ENCODE peak calls at places on chromosome 16, in ten cellular contexts. One of them, this sample, is unnamed.

GRCh38 chr16:27618611-27619380 is 68.9 kb downstream of the KATNIP start:
- DNase-seq in left ventricle myocardium inferior: no peak
- DNase-seq in AG09319: no peak
- DNase-seq in body of pancreas: no peak
- DNase-seq in GM13977: no peak
- DNase-seq in K562: no peak
- DNase-seq in psoas muscle: no peak
- DNase-seq in omental fat pad: no peak
- DNase-seq in kidney epithelial cell: no peak
- DNase-seq in neural crest cell: no peak
- DNase-seq in this sample: no peak

GRCh38 chr16:83403751-83404150 is 404.0 kb upstream of the HSBP1 start:
- DNase-seq in left ventricle myocardium inferior: no peak
- DNase-seq in AG09319: no peak
- DNase-seq in body of pancreas: no peak
- DNase-seq in GM13977: no peak
- DNase-seq in K562: no peak
- DNase-seq in psoas muscle: no peak
- DNase-seq in omental fat pad: no peak
- DNase-seq in kidney epithelial cell: no peak
- DNase-seq in neural crest cell: no peak
- DNase-seq in this sample: peak; percentile 91

GRCh38 chr16:89046491-89046890 is 47.2 kb upstream of the ACSF3 start:
- DNase-seq in left ventricle myocardium inferior: no peak
- DNase-seq in AG09319: no peak
- DNase-seq in body of pancreas: no peak
- DNase-seq in GM13977: no peak
- DNase-seq in K562: no peak
- DNase-seq in psoas muscle: peak; percentile 36
- DNase-seq in omental fat pad: no peak
- DNase-seq in kidney epithelial cell: no peak
- DNase-seq in neural crest cell: no peak
- DNase-seq in this sample: no peak

GRCh38 chr16:1432388-1433262 is 1.7 kb downstream of the PERCC1 start:
- DNase-seq in left ventricle myocardium inferior: no peak
- DNase-seq in AG09319: no peak
- DNase-seq in body of pancreas: no peak
- DNase-seq in GM13977: no peak
- DNase-seq in K562: no peak
- DNase-seq in psoas muscle: no peak
- DNase-seq in omental fat pad: no peak
- DNase-seq in kidney epithelial cell: no peak
- DNase-seq in neural crest cell: no peak
- DNase-seq in this sample: no peak

GRCh38 chr16:69709456-69710084 is 16.8 kb downstream of the NQO1 start:
- DNase-seq in left ventricle myocardium inferior: no peak
- DNase-seq in AG09319: no peak
- DNase-seq in body of pancreas: no peak
- DNase-seq in GM13977: peak; percentile 52
- DNase-seq in K562: peak; percentile 74
- DNase-seq in psoas muscle: no peak
- DNase-seq in omental fat pad: no peak
- DNase-seq in kidney epithelial cell: no peak
- DNase-seq in neural crest cell: no peak
- DNase-seq in this sample: peak; percentile 51

GRCh38 chr16:2818278-2818876 is 1.3 kb downstream of the PRSS21 start:
- DNase-seq in left ventricle myocardium inferior: no peak
- DNase-seq in AG09319: no peak
- DNase-seq in body of pancreas: peak; percentile 3
- DNase-seq in GM13977: no peak
- DNase-seq in K562: no peak
- DNase-seq in psoas muscle: no peak
- DNase-seq in omental fat pad: no peak
- DNase-seq in kidney epithelial cell: no peak
- DNase-seq in neural crest cell: no peak
- DNase-seq in this sample: no peak

GRCh38 chr16:66841366-66841765 is 2.8 kb upstream of the CA7 start:
- DNase-seq in left ventricle myocardium inferior: no peak
- DNase-seq in AG09319: no peak
- DNase-seq in body of pancreas: no peak
- DNase-seq in GM13977: no peak
- DNase-seq in K562: no peak
- DNase-seq in psoas muscle: no peak
- DNase-seq in omental fat pad: no peak
- DNase-seq in kidney epithelial cell: no peak
- DNase-seq in neural crest cell: no peak
- DNase-seq in this sample: no peak

GRCh38 chr16:83899272-83899897 is 470 bp downstream of the MLYCD start:
- DNase-seq in left ventricle myocardium inferior: peak; percentile 49
- DNase-seq in AG09319: no peak
- DNase-seq in body of pancreas: peak; percentile 62
- DNase-seq in GM13977: peak; percentile 68
- DNase-seq in K562: peak; percentile 70
- DNase-seq in psoas muscle: peak; percentile 74
- DNase-seq in omental fat pad: no peak
- DNase-seq in kidney epithelial cell: no peak
- DNase-seq in neural crest cell: peak; percentile 32
- DNase-seq in this sample: peak; percentile 63

GRCh38 chr16:20510323-20510722 is 59.0 kb downstream of the ACSM2A start:
- DNase-seq in left ventricle myocardium inferior: no peak
- DNase-seq in AG09319: no peak
- DNase-seq in body of pancreas: no peak
- DNase-seq in GM13977: no peak
- DNase-seq in K562: no peak
- DNase-seq in psoas muscle: no peak
- DNase-seq in omental fat pad: no peak
- DNase-seq in kidney epithelial cell: no peak
- DNase-seq in neural crest cell: no peak
- DNase-seq in this sample: no peak

GRCh38 chr16:31569360-31569717 is 41.6 kb downstream of the AHSP start:
- DNase-seq in left ventricle myocardium inferior: no peak
- DNase-seq in AG09319: no peak
- DNase-seq in body of pancreas: no peak
- DNase-seq in GM13977: no peak
- DNase-seq in K562: no peak
- DNase-seq in psoas muscle: no peak
- DNase-seq in omental fat pad: no peak
- DNase-seq in kidney epithelial cell: no peak
- DNase-seq in neural crest cell: no peak
- DNase-seq in this sample: no peak

GRCh38 chr16:15810411-15810810 is 46.4 kb downstream of the MYH11 start:
- DNase-seq in left ventricle myocardium inferior: no peak
- DNase-seq in AG09319: no peak
- DNase-seq in body of pancreas: no peak
- DNase-seq in GM13977: no peak
- DNase-seq in K562: no peak
- DNase-seq in psoas muscle: no peak
- DNase-seq in omental fat pad: no peak
- DNase-seq in kidney epithelial cell: no peak
- DNase-seq in neural crest cell: no peak
- DNase-seq in this sample: peak; percentile 31

GRCh38 chr16:72763927-72764628 is 283.9 kb downstream of the ZFHX3 start:
- DNase-seq in left ventricle myocardium inferior: no peak
- DNase-seq in AG09319: no peak
- DNase-seq in body of pancreas: no peak
- DNase-seq in GM13977: no peak
- DNase-seq in K562: no peak
- DNase-seq in psoas muscle: no peak
- DNase-seq in omental fat pad: no peak
- DNase-seq in kidney epithelial cell: no peak
- DNase-seq in neural crest cell: no peak
- DNase-seq in this sample: no peak

GRCh38 chr16:87297407-87297806 is 19.8 kb downstream of the C16orf95 start:
- DNase-seq in left ventricle myocardium inferior: no peak
- DNase-seq in AG09319: no peak
- DNase-seq in body of pancreas: no peak
- DNase-seq in GM13977: no peak
- DNase-seq in K562: no peak
- DNase-seq in psoas muscle: no peak
- DNase-seq in omental fat pad: no peak
- DNase-seq in kidney epithelial cell: no peak
- DNase-seq in neural crest cell: no peak
- DNase-seq in this sample: no peak

GRCh38 chr16:74726736-74727135 is 26.1 kb upstream of the MLKL start:
- DNase-seq in left ventricle myocardium inferior: no peak
- DNase-seq in AG09319: no peak
- DNase-seq in body of pancreas: no peak
- DNase-seq in GM13977: no peak
- DNase-seq in K562: peak; percentile 61
- DNase-seq in psoas muscle: peak; percentile 7
- DNase-seq in omental fat pad: no peak
- DNase-seq in kidney epithelial cell: no peak
- DNase-seq in neural crest cell: peak; percentile 48
- DNase-seq in this sample: no peak
- TF ChIP-seq CTCF in left ventricle myocardium inferior: peak; percentile 16
- TF ChIP-seq CTCF in AG09319: peak; percentile 18
- TF ChIP-seq CTCF in body of pancreas: peak; percentile 10
- TF ChIP-seq CTCF in GM13977: peak; percentile 50
- TF ChIP-seq CTCF in K562: peak; percentile 62
- TF ChIP-seq CTCF in psoas muscle: no peak
- TF ChIP-seq CTCF in omental fat pad: no peak
- TF ChIP-seq CTCF in kidney epithelial cell: peak; percentile 47
- TF ChIP-seq CTCF in neural crest cell: peak; percentile 61
- TF ChIP-seq CTCF in this sample: peak; percentile 38

GRCh38 chr16:49739381-49739780 is 116.5 kb downstream of the ZNF423 start:
- DNase-seq in left ventricle myocardium inferior: no peak
- DNase-seq in AG09319: no peak
- DNase-seq in body of pancreas: no peak
- DNase-seq in GM13977: no peak
- DNase-seq in K562: peak; percentile 18
- DNase-seq in psoas muscle: no peak
- DNase-seq in omental fat pad: no peak
- DNase-seq in kidney epithelial cell: no peak
- DNase-seq in neural crest cell: no peak
- DNase-seq in this sample: no peak
- TF ChIP-seq CTCF in left ventricle myocardium inferior: no peak
- TF ChIP-seq CTCF in AG09319: no peak
- TF ChIP-seq CTCF in body of pancreas: no peak
- TF ChIP-seq CTCF in GM13977: no peak
- TF ChIP-seq CTCF in K562: peak; percentile 25
- TF ChIP-seq CTCF in psoas muscle: no peak
- TF ChIP-seq CTCF in omental fat pad: no peak
- TF ChIP-seq CTCF in kidney epithelial cell: peak; percentile 23
- TF ChIP-seq CTCF in neural crest cell: peak; percentile 22
- TF ChIP-seq CTCF in this sample: no peak

DNA sequence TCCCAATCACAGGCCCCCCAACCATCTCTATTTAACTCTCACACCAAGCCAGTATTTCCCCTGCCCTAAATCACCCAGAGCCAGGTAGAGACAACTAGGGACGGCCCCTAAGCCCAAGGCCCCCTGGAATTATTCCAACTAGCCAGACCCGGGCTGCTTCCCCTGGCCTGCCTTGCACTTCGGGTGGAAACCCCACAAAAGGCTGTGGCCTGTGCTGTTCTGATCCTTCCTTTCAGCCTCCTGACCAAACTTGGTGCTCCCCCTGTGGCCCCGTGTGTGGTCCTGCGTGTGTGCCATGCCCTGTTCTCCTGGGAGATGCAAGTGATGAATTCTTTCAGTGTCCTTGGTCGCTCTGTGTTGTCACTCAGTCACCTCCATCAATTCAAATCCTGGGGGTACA is 14.9 kb downstream of the CCL17 start:
- DNase-seq in left ventricle myocardium inferior: no peak
- DNase-seq in AG09319: no peak
- DNase-seq in body of pancreas: no peak
- DNase-seq in GM13977: no peak
- DNase-seq in K562: no peak
- DNase-seq in psoas muscle: no peak
- DNase-seq in omental fat pad: no peak
- DNase-seq in kidney epithelial cell: no peak
- DNase-seq in neural crest cell: no peak
- DNase-seq in this sample: no peak
- TF ChIP-seq CTCF in left ventricle myocardium inferior: no peak
- TF ChIP-seq CTCF in AG09319: no peak
- TF ChIP-seq CTCF in body of pancreas: no peak
- TF ChIP-seq CTCF in GM13977: no peak
- TF ChIP-seq CTCF in K562: no peak
- TF ChIP-seq CTCF in psoas muscle: no peak
- TF ChIP-seq CTCF in omental fat pad: no peak
- TF ChIP-seq CTCF in kidney epithelial cell: no peak
- TF ChIP-seq CTCF in neural crest cell: no peak
- TF ChIP-seq CTCF in this sample: no peak

DNA sequence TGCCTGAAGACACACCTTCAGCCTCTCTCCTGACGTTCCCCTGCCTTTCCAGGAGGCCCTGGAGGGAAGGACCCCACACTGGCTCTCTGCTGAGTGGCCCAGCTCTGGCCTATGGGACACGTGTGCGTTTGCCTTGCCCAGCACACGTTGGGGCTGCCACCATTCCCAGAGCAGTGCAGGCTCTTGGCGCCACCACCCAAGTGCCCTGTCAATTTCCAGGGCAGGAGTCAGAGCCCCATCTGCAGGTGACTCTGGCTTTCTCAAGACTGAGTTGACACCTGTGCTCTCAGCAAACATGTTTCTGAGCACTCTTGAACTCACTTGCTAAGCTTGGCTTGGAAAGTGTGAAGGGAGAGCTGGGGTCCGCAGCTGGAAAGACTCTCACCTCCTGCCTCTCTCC is 4.7 kb upstream of the IRF8 start:
- DNase-seq in left ventricle myocardium inferior: no peak
- DNase-seq in AG09319: no peak
- DNase-seq in body of pancreas: peak; percentile 81
- DNase-seq in GM13977: no peak
- DNase-seq in K562: no peak
- DNase-seq in psoas muscle: no peak
- DNase-seq in omental fat pad: no peak
- DNase-seq in kidney epithelial cell: no peak
- DNase-seq in neural crest cell: no peak
- DNase-seq in this sample: no peak
- TF ChIP-seq CTCF in left ventricle myocardium inferior: no peak
- TF ChIP-seq CTCF in AG09319: no peak
- TF ChIP-seq CTCF in body of pancreas: no peak
- TF ChIP-seq CTCF in GM13977: peak; percentile 59
- TF ChIP-seq CTCF in K562: no peak
- TF ChIP-seq CTCF in psoas muscle: no peak
- TF ChIP-seq CTCF in omental fat pad: no peak
- TF ChIP-seq CTCF in kidney epithelial cell: no peak
- TF ChIP-seq CTCF in neural crest cell: no peak
- TF ChIP-seq CTCF in this sample: no peak

This sample was measured in astrocyte.